ENCODE peak calls at places on chromosomes 2 and 18, in ten cellular contexts. One of them, this sample, is unnamed.

GRCh38 chr2:145961846-145962245 is 1441.9 kb upstream of the ZEB2 start:
- DNase-seq in body of pancreas: no peak
- DNase-seq in foreskin fibroblast: peak; percentile 41
- DNase-seq in WTC11: no peak
- DNase-seq in GM13977: no peak
- DNase-seq in left ventricle myocardium inferior: no peak
- DNase-seq in H9: no peak
- DNase-seq in thoracic aorta: no peak
- DNase-seq in HCT116: no peak
- DNase-seq in coronary artery: no peak
- DNase-seq in this sample: no peak

GRCh38 chr2:28408764-28409599 is 16.3 kb downstream of the FOSL2 start:
- DNase-seq in WTC11: no peak
- DNase-seq in body of pancreas: peak; percentile 23
- DNase-seq in thoracic aorta: no peak
- DNase-seq in HCT116: peak; percentile 84
- DNase-seq in H9: no peak
- DNase-seq in left ventricle myocardium inferior: no peak
- DNase-seq in GM13977: peak; percentile 40
- DNase-seq in coronary artery: no peak
- DNase-seq in foreskin fibroblast: peak; percentile 39
- DNase-seq in this sample: no peak

GRCh38 chr2:58357521-58357920 is 116.4 kb upstream of the FANCL start:
- DNase-seq in foreskin fibroblast: no peak
- DNase-seq in body of pancreas: no peak
- DNase-seq in coronary artery: no peak
- DNase-seq in left ventricle myocardium inferior: no peak
- DNase-seq in H9: no peak
- DNase-seq in thoracic aorta: no peak
- DNase-seq in WTC11: no peak
- DNase-seq in GM13977: no peak
- DNase-seq in HCT116: no peak
- DNase-seq in this sample: no peak

GRCh38 chr2:47119001-47119400 is 36.1 kb downstream of the STPG4 start:
- DNase-seq in GM13977: no peak
- DNase-seq in thoracic aorta: no peak
- DNase-seq in body of pancreas: no peak
- DNase-seq in left ventricle myocardium inferior: no peak
- DNase-seq in H9: no peak
- DNase-seq in coronary artery: no peak
- DNase-seq in WTC11: no peak
- DNase-seq in HCT116: no peak
- DNase-seq in foreskin fibroblast: peak; percentile 91
- DNase-seq in this sample: no peak

GRCh38 chr18:22601481-22601880 is 183.8 kb upstream of the CTAGE1 start:
- DNase-seq in thoracic aorta: no peak
- DNase-seq in WTC11: no peak
- DNase-seq in left ventricle myocardium inferior: no peak
- DNase-seq in foreskin fibroblast: peak; percentile 42
- DNase-seq in coronary artery: no peak
- DNase-seq in H9: no peak
- DNase-seq in body of pancreas: no peak
- DNase-seq in HCT116: no peak
- DNase-seq in GM13977: no peak
- DNase-seq in this sample: no peak

GRCh38 chr2:96157649-96158553 is 12.7 kb upstream of the DUSP2 start:
- DNase-seq in WTC11: no peak
- DNase-seq in coronary artery: no peak
- DNase-seq in HCT116: no peak
- DNase-seq in GM13977: peak; percentile 81
- DNase-seq in left ventricle myocardium inferior: no peak
- DNase-seq in foreskin fibroblast: no peak
- DNase-seq in body of pancreas: no peak
- DNase-seq in H9: no peak
- DNase-seq in thoracic aorta: no peak
- DNase-seq in this sample: no peak

GRCh38 chr2:234463626-234464290 is 33.1 kb downstream of the ARL4C start:
- DNase-seq in WTC11: no peak
- DNase-seq in H9: no peak
- DNase-seq in left ventricle myocardium inferior: no peak
- DNase-seq in GM13977: no peak
- DNase-seq in foreskin fibroblast: no peak
- DNase-seq in thoracic aorta: no peak
- DNase-seq in coronary artery: no peak
- DNase-seq in HCT116: no peak
- DNase-seq in body of pancreas: peak; percentile 9
- DNase-seq in this sample: no peak

GRCh38 chr2:85754313-85755095 is 713 bp downstream of the ATOH8 start:
- DNase-seq in thoracic aorta: no peak
- DNase-seq in foreskin fibroblast: peak; percentile 71
- DNase-seq in HCT116: no peak
- DNase-seq in H9: peak; percentile 65
- DNase-seq in coronary artery: no peak
- DNase-seq in WTC11: peak; percentile 68
- DNase-seq in GM13977: peak; percentile 61
- DNase-seq in body of pancreas: peak; percentile 50
- DNase-seq in left ventricle myocardium inferior: peak; percentile 29
- DNase-seq in this sample: no peak

GRCh38 chr2:225667465-225667864 is 268.0 kb downstream of the NYAP2 start:
- DNase-seq in left ventricle myocardium inferior: no peak
- DNase-seq in GM13977: no peak
- DNase-seq in WTC11: no peak
- DNase-seq in thoracic aorta: no peak
- DNase-seq in coronary artery: no peak
- DNase-seq in HCT116: no peak
- DNase-seq in foreskin fibroblast: no peak
- DNase-seq in body of pancreas: no peak
- DNase-seq in H9: no peak
- DNase-seq in this sample: no peak

GRCh38 chr18:10371165-10371564 is 83.3 kb upstream of the APCDD1 start:
- DNase-seq in HCT116: no peak
- DNase-seq in H9: no peak
- DNase-seq in GM13977: no peak
- DNase-seq in left ventricle myocardium inferior: no peak
- DNase-seq in WTC11: no peak
- DNase-seq in foreskin fibroblast: no peak
- DNase-seq in thoracic aorta: no peak
- DNase-seq in coronary artery: no peak
- DNase-seq in body of pancreas: no peak
- DNase-seq in this sample: no peak

GRCh38 chr2:201228912-201229290 is 31.4 kb upstream of the CASP8 start:
- DNase-seq in GM13977: no peak
- DNase-seq in WTC11: no peak
- DNase-seq in foreskin fibroblast: no peak
- DNase-seq in HCT116: no peak
- DNase-seq in left ventricle myocardium inferior: no peak
- DNase-seq in H9: no peak
- DNase-seq in thoracic aorta: no peak
- DNase-seq in body of pancreas: no peak
- DNase-seq in coronary artery: no peak
- DNase-seq in this sample: no peak

GRCh38 chr18:39596216-39596615 is 2030.6 kb upstream of the CELF4 start:
- DNase-seq in WTC11: no peak
- DNase-seq in thoracic aorta: no peak
- DNase-seq in HCT116: no peak
- DNase-seq in GM13977: no peak
- DNase-seq in H9: no peak
- DNase-seq in body of pancreas: no peak
- DNase-seq in left ventricle myocardium inferior: no peak
- DNase-seq in foreskin fibroblast: peak; percentile 11
- DNase-seq in coronary artery: no peak
- DNase-seq in this sample: no peak

GRCh38 chr2:68253211-68254068 is 1.1 kb upstream of the PPP3R1 start:
- DNase-seq in WTC11: no peak
- DNase-seq in GM13977: no peak
- DNase-seq in H9: no peak
- DNase-seq in HCT116: no peak
- DNase-seq in thoracic aorta: no peak
- DNase-seq in body of pancreas: no peak
- DNase-seq in left ventricle myocardium inferior: no peak
- DNase-seq in coronary artery: no peak
- DNase-seq in foreskin fibroblast: peak; percentile 24
- DNase-seq in this sample: no peak

GRCh38 chr2:51032748-51033355 is 920 bp upstream of the NRXN1 start:
- DNase-seq in thoracic aorta: no peak
- DNase-seq in H9: no peak
- DNase-seq in WTC11: no peak
- DNase-seq in coronary artery: no peak
- DNase-seq in body of pancreas: no peak
- DNase-seq in left ventricle myocardium inferior: no peak
- DNase-seq in HCT116: no peak
- DNase-seq in GM13977: no peak
- DNase-seq in foreskin fibroblast: no peak
- DNase-seq in this sample: no peak

GRCh38 chr18:77061946-77062517 is 70.6 kb downstream of the MBP start:
- DNase-seq in left ventricle myocardium inferior: no peak
- DNase-seq in H9: peak; percentile 52
- DNase-seq in coronary artery: no peak
- DNase-seq in HCT116: no peak
- DNase-seq in thoracic aorta: no peak
- DNase-seq in body of pancreas: no peak
- DNase-seq in WTC11: no peak
- DNase-seq in foreskin fibroblast: no peak
- DNase-seq in GM13977: peak; percentile 49
- DNase-seq in this sample: no peak

GRCh38 chr2:120593921-120594686 is 141.6 kb upstream of the GLI2 start:
- DNase-seq in H9: no peak
- DNase-seq in thoracic aorta: no peak
- DNase-seq in body of pancreas: no peak
- DNase-seq in HCT116: no peak
- DNase-seq in WTC11: no peak
- DNase-seq in left ventricle myocardium inferior: no peak
- DNase-seq in foreskin fibroblast: no peak
- DNase-seq in GM13977: no peak
- DNase-seq in coronary artery: no peak
- DNase-seq in this sample: no peak

GRCh38 chr2:105732955-105733607 is 11.6 kb upstream of the NCK2 start:
- DNase-seq in GM13977: no peak
- DNase-seq in thoracic aorta: no peak
- DNase-seq in WTC11: no peak
- DNase-seq in coronary artery: no peak
- DNase-seq in foreskin fibroblast: no peak
- DNase-seq in HCT116: no peak
- DNase-seq in body of pancreas: no peak
- DNase-seq in H9: no peak
- DNase-seq in left ventricle myocardium inferior: no peak
- DNase-seq in this sample: no peak
- TF ChIP-seq CTCF in GM13977: no peak
- TF ChIP-seq CTCF in thoracic aorta: no peak
- TF ChIP-seq CTCF in WTC11: no peak
- TF ChIP-seq CTCF in coronary artery: no peak
- TF ChIP-seq CTCF in foreskin fibroblast: no peak
- TF ChIP-seq CTCF in HCT116: no peak
- TF ChIP-seq CTCF in body of pancreas: no peak
- TF ChIP-seq CTCF in H9: no peak
- TF ChIP-seq CTCF in left ventricle myocardium inferior: no peak
- TF ChIP-seq CTCF in this sample: no peak

GRCh38 chr2:229129738-229130371 is 141.2 kb downstream of the PID1 start:
- DNase-seq in body of pancreas: no peak
- DNase-seq in WTC11: no peak
- DNase-seq in left ventricle myocardium inferior: no peak
- DNase-seq in thoracic aorta: no peak
- DNase-seq in foreskin fibroblast: peak; percentile 16
- DNase-seq in HCT116: no peak
- DNase-seq in GM13977: no peak
- DNase-seq in H9: no peak
- DNase-seq in coronary artery: no peak
- DNase-seq in this sample: peak; percentile 31
- TF ChIP-seq CTCF in body of pancreas: no peak
- TF ChIP-seq CTCF in WTC11: no peak
- TF ChIP-seq CTCF in left ventricle myocardium inferior: no peak
- TF ChIP-seq CTCF in thoracic aorta: no peak
- TF ChIP-seq CTCF in foreskin fibroblast: no peak
- TF ChIP-seq CTCF in HCT116: no peak
- TF ChIP-seq CTCF in GM13977: no peak
- TF ChIP-seq CTCF in H9: no peak
- TF ChIP-seq CTCF in coronary artery: no peak
- TF ChIP-seq CTCF in this sample: no peak

DNA sequence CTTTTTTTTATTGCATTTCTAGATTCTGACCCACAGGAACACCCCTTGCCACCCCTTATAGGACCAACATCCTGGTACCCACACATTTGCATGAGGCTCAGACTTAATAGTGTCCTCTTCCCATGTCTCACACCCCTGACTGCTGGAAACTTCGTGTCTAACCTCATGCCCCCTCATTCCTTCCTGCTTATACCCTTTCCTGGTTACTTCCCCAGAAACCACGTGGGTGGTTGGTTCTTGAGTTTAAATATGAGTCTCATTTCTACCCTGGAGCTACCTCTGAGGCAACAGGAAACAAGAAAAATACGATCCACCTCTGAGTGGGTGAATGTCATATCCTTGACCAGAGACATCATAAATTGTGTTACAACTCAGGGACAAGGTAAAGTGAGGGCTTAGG is 1.6 kb downstream of the TNP1 start:
- DNase-seq in body of pancreas: no peak
- DNase-seq in HCT116: no peak
- DNase-seq in GM13977: no peak
- DNase-seq in H9: no peak
- DNase-seq in thoracic aorta: no peak
- DNase-seq in left ventricle myocardium inferior: no peak
- DNase-seq in coronary artery: no peak
- DNase-seq in WTC11: no peak
- DNase-seq in foreskin fibroblast: peak; percentile 42
- DNase-seq in this sample: no peak
- TF ChIP-seq CTCF in body of pancreas: no peak
- TF ChIP-seq CTCF in HCT116: no peak
- TF ChIP-seq CTCF in GM13977: no peak
- TF ChIP-seq CTCF in H9: no peak
- TF ChIP-seq CTCF in thoracic aorta: no peak
- TF ChIP-seq CTCF in left ventricle myocardium inferior: no peak
- TF ChIP-seq CTCF in coronary artery: no peak
- TF ChIP-seq CTCF in WTC11: no peak
- TF ChIP-seq CTCF in foreskin fibroblast: no peak
- TF ChIP-seq CTCF in this sample: no peak

GRCh38 chr2:102301867-102302362 is 9.4 kb upstream of the IL1RL1 start:
- DNase-seq in WTC11: peak; percentile 47
- DNase-seq in GM13977: peak; percentile 54
- DNase-seq in foreskin fibroblast: no peak
- DNase-seq in body of pancreas: no peak
- DNase-seq in HCT116: peak; percentile 39
- DNase-seq in left ventricle myocardium inferior: no peak
- DNase-seq in thoracic aorta: no peak
- DNase-seq in coronary artery: no peak
- DNase-seq in H9: peak; percentile 74
- DNase-seq in this sample: no peak
- TF ChIP-seq CTCF in WTC11: no peak
- TF ChIP-seq CTCF in GM13977: peak; percentile 62
- TF ChIP-seq CTCF in foreskin fibroblast: no peak
- TF ChIP-seq CTCF in body of pancreas: no peak
- TF ChIP-seq CTCF in HCT116: peak; percentile 67
- TF ChIP-seq CTCF in left ventricle myocardium inferior: peak; percentile 38
- TF ChIP-seq CTCF in thoracic aorta: peak; percentile 22
- TF ChIP-seq CTCF in coronary artery: no peak
- TF ChIP-seq CTCF in H9: peak; percentile 75
- TF ChIP-seq CTCF in this sample: peak; percentile 22